ENCODE peak calls at places on chromosomes 16 and 17, in four cellular contexts. C is prostate gland, G is mesendoderm, D is fibroblast of lung. W is an unnamed sample. For H3K4me1, the result is how much of the 10 kb centered on the place peaks cover.

GRCh38 chr17:34639706-34640425 is 60.5 kb downstream of the TMEM132E start:
- DNase-seq in C (no peak), G (no peak), D (no peak), W (no peak)

GRCh38 chr16:15925631-15926030 is 23.8 kb upstream of the ABCC1 start:
- DNase-seq in C (no peak), G (peak), D (no peak), W (no peak)

GRCh38 chr17:64788286-64789060 is 126.4 kb upstream of the SMURF2 start:
- DNase-seq in C (no peak), G (no peak), D (no peak), W (no peak)

GRCh38 chr16:11706180-11706742 is 36.4 kb downstream of the TXNDC11 start:
- DNase-seq in C (no peak), G (no peak), D (peak), W (no peak)

GRCh38 chr16:72189865-72190371 is 18.0 kb upstream of the PMFBP1 start:
- DNase-seq in C (no peak), G (peak), D (peak), W (no peak)

GRCh38 chr16:25192096-25192495 is 24.7 kb upstream of the AQP8 start:
- DNase-seq in C (no peak), G (peak), D (no peak), W (no peak)

GRCh38 chr16:65314246-65315003 is 192.6 kb upstream of the CDH11 start:
- DNase-seq in C (no peak), G (no peak), D (no peak), W (no peak)

GRCh38 chr17:15892244-15892643 is 52.7 kb upstream of the ADORA2B start:
- DNase-seq in C (no peak), G (no peak), D (no peak), W (no peak)

GRCh38 chr16:35319536-35320192 is 1860.3 kb downstream of the TP53TG3F start:
- DNase-seq in C (no peak), G (no peak), D (no peak), W (no peak)

GRCh38 chr17:3683054-3683511 is 12.9 kb downstream of the P2RX5 start:
- DNase-seq in C (no peak), G (peak), D (no peak), W (peak)

GRCh38 chr16:81767987-81768592 is 11.0 kb upstream of the PLCG2 start:
- DNase-seq in C (peak), G (no peak), D (no peak), W (no peak)

GRCh38 chr17:6669479-6670212 is 18.1 kb downstream of the C17orf100 start:
- DNase-seq in C (no peak), G (peak), D (no peak), W (no peak)

GRCh38 chr17:66727634-66728570 is 107.0 kb upstream of the CACNG5 start:
- DNase-seq in C (peak), G (peak), D (peak), W (peak)

GRCh38 chr16:2468725-2469398 is 2.2 kb upstream of the NTN3 start:
- DNase-seq in C (no peak), G (no peak), D (no peak), W (no peak)

GRCh38 chr16:27238016-27238587 is 30.5 kb downstream of the NSMCE1 start:
- DNase-seq in C (no peak), G (no peak), D (no peak), W (peak)

GRCh38 chr17:21125862-21126261 is 902 bp upstream of the DHRS7B start:
- DNase-seq in C (no peak), G (no peak), D (no peak), W (peak)

GRCh38 chr16:24348511-24349290 is 92.6 kb downstream of the CACNG3 start:
- DNase-seq in C (no peak), G (peak), D (no peak), W (no peak)

GRCh38 chr17:29166507-29166887 is 13.7 kb downstream of the MYO18A start:
- DNase-seq in C (no peak), G (no peak), D (no peak), W (no peak)

GRCh38 chr17:7236808-7237207 is 2.4 kb downstream of the PHF23 start:
- DNase-seq in C (no peak), G (no peak), D (no peak), W (no peak)

GRCh38 chr17:34146440-34147043 is 108.5 kb upstream of the CCL2 start:
- DNase-seq in C (peak), G (peak), D (no peak), W (peak)

GRCh38 chr16:89507834-89508590 is at the start of gene SPG7:
- DNase-seq in C (peak), G (peak), D (peak), W (peak)

GRCh38 chr16:21260870-21261791 is 17.0 kb downstream of the CRYM start:
- DNase-seq in C (no peak), G (no peak), D (peak), W (no peak)

GRCh38 chr17:10327640-10328039 is 45.2 kb downstream of the MYH13 start:
- DNase-seq in C (peak), G (peak), D (peak), W (peak)

GRCh38 chr17:49832840-49833599 is 14.8 kb downstream of the TAC4 start:
- DNase-seq in C (no peak), G (peak), D (no peak), W (no peak)
- H3K4me1 ChIP-seq in C (under half), G (under half), D (under half), W (under half)

GRCh38 chr16:48556210-48556912 is 53.6 kb downstream of the N4BP1 start:
- DNase-seq in C (no peak), G (no peak), D (no peak), W (no peak)

GRCh38 chr16:48559462-48560211 is 50.3 kb downstream of the N4BP1 start:
- DNase-seq in C (no peak), G (peak), D (no peak), W (no peak)

GRCh38 chr16:48556913-48557351 is 53.0 kb downstream of the N4BP1 start:
- DNase-seq in C (no peak), G (peak), D (peak), W (peak)

GRCh38 chr16:48560692-48561091 is 49.3 kb downstream of the N4BP1 start:
- DNase-seq in C (no peak), G (no peak), D (no peak), W (no peak)

GRCh38 chr16:48558269-48558915 is 51.6 kb downstream of the N4BP1 start:
- DNase-seq in C (no peak), G (peak), D (peak), W (peak)
- H3K4me1 ChIP-seq in C (under half), G (under half), D (under half), W (half or more)

DNA sequence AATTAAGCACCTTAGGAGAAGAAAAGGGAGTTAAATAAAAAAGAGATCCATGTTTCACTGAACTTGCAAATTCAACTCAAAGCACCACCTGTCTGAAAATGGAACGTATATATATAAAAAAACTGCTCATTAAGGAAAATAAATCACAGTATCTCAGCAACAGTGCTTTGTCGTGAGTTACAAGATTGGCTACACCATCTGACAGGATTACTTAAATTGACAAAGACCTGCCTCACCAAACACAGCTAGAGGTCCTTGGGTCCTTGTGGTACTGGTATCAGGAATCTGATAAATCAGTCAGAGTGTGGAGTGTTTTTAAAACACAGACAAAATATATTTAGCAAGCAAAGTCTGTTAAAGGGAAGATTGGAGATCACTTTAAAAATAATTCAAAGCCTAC is 63.9 kb downstream of the KANSL1 start:
- DNase-seq in C (no peak), G (no peak), D (no peak), W (no peak)
- H3K4me1 ChIP-seq in C (under half), G (under half), D (under half), W (half or more)

DNA sequence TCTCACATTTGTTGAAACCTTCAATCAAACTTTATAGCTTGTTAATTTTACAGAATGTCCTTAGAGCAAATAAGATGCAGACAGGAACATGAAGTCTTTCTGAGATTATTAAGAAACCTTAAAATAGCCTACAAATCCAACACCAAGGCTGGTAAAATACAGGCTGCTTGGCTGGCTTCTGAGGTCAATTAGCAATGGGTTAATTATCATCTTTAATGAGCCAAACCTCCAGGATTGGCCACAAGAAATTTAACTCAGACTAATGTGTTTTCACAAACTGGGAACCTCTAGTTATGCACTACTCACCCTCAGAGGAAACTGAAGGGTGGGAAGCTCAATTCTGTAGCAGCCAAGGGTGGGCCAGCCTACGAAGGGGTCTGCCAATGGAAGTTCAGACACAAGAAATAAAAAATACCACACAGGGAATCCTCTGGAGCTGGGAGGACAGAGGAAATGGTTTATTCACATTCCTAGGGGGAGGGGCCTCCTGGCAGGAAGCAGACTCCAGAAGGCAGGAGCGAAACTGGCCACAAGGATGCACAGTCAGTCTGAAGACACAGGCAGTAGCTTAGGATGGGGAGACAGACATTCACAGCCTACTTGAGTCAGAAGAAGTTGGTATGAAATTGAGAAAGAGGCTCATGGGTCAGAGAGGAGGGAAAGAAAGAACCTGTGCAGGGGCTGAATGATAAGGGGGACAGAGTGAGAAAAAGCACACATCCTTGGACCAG is 36.1 kb downstream of the HIC1 start:
- DNase-seq in C (no peak), G (peak), D (peak), W (no peak)
- H3K4me1 ChIP-seq in C (under half), G (under half), D (under half), W (half or more)

W was measured in CD4-positive, alpha-beta memory T cell.